ENCODE peak calls at places on chromosomes 5 and 9, in five cellular contexts. One of them, this sample, is unnamed.
A peak's percentile ranks its signal among the peaks of the same experiment; 100 is the strongest.

GRCh38 chr5:138981131-138981530 is 106.0 kb upstream of the LRRTM2 start:
- DNase-seq in HepG2: no peak
- DNase-seq in A549: no peak
- DNase-seq in upper lobe of left lung: no peak
- DNase-seq in transverse colon: no peak
- DNase-seq in this sample: no peak

GRCh38 chr5:152505442-152506042 is 100.5 kb upstream of the NMUR2 start:
- DNase-seq in A549: peak; percentile 63
- DNase-seq in upper lobe of left lung: peak; percentile 40
- DNase-seq in HepG2: peak; percentile 41
- DNase-seq in transverse colon: peak; percentile 57
- DNase-seq in this sample: no peak

GRCh38 chr5:73678807-73679206 is 52.8 kb downstream of the ARHGEF28 start:
- DNase-seq in upper lobe of left lung: no peak
- DNase-seq in A549: no peak
- DNase-seq in HepG2: no peak
- DNase-seq in transverse colon: no peak
- DNase-seq in this sample: no peak

GRCh38 chr9:35658144-35658893 is at the start of gene CCDC107:
- DNase-seq in upper lobe of left lung: peak; percentile 84
- DNase-seq in A549: peak; percentile 86
- DNase-seq in HepG2: peak; percentile 70
- DNase-seq in transverse colon: peak; percentile 88
- DNase-seq in this sample: peak; percentile 93

GRCh38 chr5:91166040-91166807 is 216.9 kb downstream of the ARRDC3 start:
- DNase-seq in upper lobe of left lung: no peak
- DNase-seq in HepG2: no peak
- DNase-seq in transverse colon: no peak
- DNase-seq in A549: no peak
- DNase-seq in this sample: no peak

GRCh38 chr9:21579209-21579608 is 97.1 kb upstream of the IFNE start:
- DNase-seq in A549: peak; percentile 63
- DNase-seq in upper lobe of left lung: no peak
- DNase-seq in HepG2: no peak
- DNase-seq in transverse colon: no peak
- DNase-seq in this sample: no peak

GRCh38 chr9:98288876-98289275 is 33.4 kb upstream of the TBC1D2 start:
- DNase-seq in upper lobe of left lung: no peak
- DNase-seq in A549: no peak
- DNase-seq in transverse colon: peak; percentile 52
- DNase-seq in HepG2: peak; percentile 10
- DNase-seq in this sample: no peak

GRCh38 chr5:110054240-110054639 is 364.5 kb downstream of the MAN2A1 start:
- DNase-seq in HepG2: peak; percentile 9
- DNase-seq in A549: peak; percentile 3
- DNase-seq in transverse colon: peak; percentile 27
- DNase-seq in upper lobe of left lung: peak; percentile 37
- DNase-seq in this sample: peak; percentile 66

GRCh38 chr9:21883642-21884041 is 81.2 kb downstream of the MTAP start:
- DNase-seq in HepG2: no peak
- DNase-seq in upper lobe of left lung: no peak
- DNase-seq in A549: no peak
- DNase-seq in transverse colon: no peak
- DNase-seq in this sample: no peak

GRCh38 chr5:114192108-114192507 is 169.8 kb upstream of the KCNN2 start:
- DNase-seq in transverse colon: no peak
- DNase-seq in upper lobe of left lung: no peak
- DNase-seq in HepG2: no peak
- DNase-seq in A549: no peak
- DNase-seq in this sample: no peak

GRCh38 chr5:103414598-103414997 is 148.0 kb downstream of the NUDT12 start:
- DNase-seq in HepG2: peak; percentile 16
- DNase-seq in transverse colon: no peak
- DNase-seq in upper lobe of left lung: no peak
- DNase-seq in A549: no peak
- DNase-seq in this sample: no peak

GRCh38 chr9:36146666-36147065 is 10.1 kb downstream of the GLIPR2 start:
- DNase-seq in upper lobe of left lung: no peak
- DNase-seq in HepG2: no peak
- DNase-seq in A549: no peak
- DNase-seq in transverse colon: no peak
- DNase-seq in this sample: no peak

GRCh38 chr5:178786424-178786823 is 56.0 kb upstream of the ZNF354A start:
- DNase-seq in upper lobe of left lung: no peak
- DNase-seq in HepG2: no peak
- DNase-seq in transverse colon: no peak
- DNase-seq in A549: no peak
- DNase-seq in this sample: peak; percentile 18
- H3K9me3 ChIP-seq in upper lobe of left lung: no peaks in the 10 kb centered on the region
- H3K9me3 ChIP-seq in HepG2: no peaks in the 10 kb centered on the region
- H3K9me3 ChIP-seq in transverse colon: no peaks in the 10 kb centered on the region
- H3K9me3 ChIP-seq in A549: peaks cover 35% of the 10 kb centered on the region
- H3K9me3 ChIP-seq in this sample: no peaks in the 10 kb centered on the region

DNA sequence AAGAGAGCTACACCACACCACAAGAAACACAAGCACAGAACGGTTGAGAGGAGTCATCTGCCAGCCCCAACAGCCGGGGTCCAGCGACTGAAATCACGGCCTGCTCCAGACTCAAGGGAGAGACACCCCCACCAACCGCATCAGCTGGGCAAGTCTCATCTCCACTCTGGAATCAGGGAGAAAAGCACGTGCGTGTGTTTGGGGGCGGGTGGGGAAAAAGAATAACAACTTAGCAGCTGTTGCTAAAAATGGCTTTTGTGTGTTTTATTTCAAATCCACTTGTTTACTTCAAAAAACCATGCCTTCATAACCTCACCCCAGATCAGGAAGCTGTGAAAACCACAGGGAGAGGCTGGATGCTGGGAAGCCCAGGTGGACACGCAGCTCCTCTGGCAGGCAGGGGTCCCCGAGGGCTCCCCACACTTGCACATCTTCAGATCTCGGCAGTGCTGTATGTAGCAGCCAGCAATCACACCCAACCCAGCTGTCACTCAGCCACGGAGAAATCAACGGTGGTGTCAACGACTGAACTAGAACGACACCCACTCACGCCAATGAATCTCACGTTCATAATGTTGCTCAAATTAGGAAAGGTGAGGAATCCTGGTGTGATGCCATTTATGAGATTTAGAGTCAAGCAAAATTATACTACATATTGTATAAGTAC is 19.0 kb downstream of the PNPLA7 start:
- DNase-seq in HepG2: no peak
- DNase-seq in upper lobe of left lung: no peak
- DNase-seq in A549: no peak
- DNase-seq in transverse colon: no peak
- DNase-seq in this sample: no peak
- H3K4me1 ChIP-seq in HepG2: peaks cover 13% of the 10 kb centered on the region
- H3K4me1 ChIP-seq in upper lobe of left lung: peaks cover 10% of the 10 kb centered on the region
- H3K4me1 ChIP-seq in A549: peaks cover 4% of the 10 kb centered on the region
- H3K4me1 ChIP-seq in transverse colon: peaks cover 5% of the 10 kb centered on the region
- H3K4me1 ChIP-seq in this sample: peaks cover 14% of the 10 kb centered on the region

GRCh38 chr5:169095410-169095772 is 205.5 kb downstream of the SLIT3 start:
- DNase-seq in A549: peak; percentile 14
- DNase-seq in transverse colon: no peak
- DNase-seq in HepG2: no peak
- DNase-seq in upper lobe of left lung: no peak
- DNase-seq in this sample: no peak

GRCh38 chr5:169094586-169095409 is 206.1 kb downstream of the SLIT3 start:
- DNase-seq in HepG2: no peak
- DNase-seq in A549: no peak
- DNase-seq in transverse colon: no peak
- DNase-seq in upper lobe of left lung: no peak
- DNase-seq in this sample: no peak

GRCh38 chr5:169097897-169098296 is 203.0 kb downstream of the SLIT3 start:
- DNase-seq in HepG2: no peak
- DNase-seq in upper lobe of left lung: no peak
- DNase-seq in transverse colon: no peak
- DNase-seq in A549: no peak
- DNase-seq in this sample: no peak

GRCh38 chr5:169097374-169097831 is 203.5 kb downstream of the SLIT3 start:
- DNase-seq in A549: no peak
- DNase-seq in transverse colon: no peak
- DNase-seq in upper lobe of left lung: no peak
- DNase-seq in HepG2: no peak
- DNase-seq in this sample: peak; percentile 66

DNA sequence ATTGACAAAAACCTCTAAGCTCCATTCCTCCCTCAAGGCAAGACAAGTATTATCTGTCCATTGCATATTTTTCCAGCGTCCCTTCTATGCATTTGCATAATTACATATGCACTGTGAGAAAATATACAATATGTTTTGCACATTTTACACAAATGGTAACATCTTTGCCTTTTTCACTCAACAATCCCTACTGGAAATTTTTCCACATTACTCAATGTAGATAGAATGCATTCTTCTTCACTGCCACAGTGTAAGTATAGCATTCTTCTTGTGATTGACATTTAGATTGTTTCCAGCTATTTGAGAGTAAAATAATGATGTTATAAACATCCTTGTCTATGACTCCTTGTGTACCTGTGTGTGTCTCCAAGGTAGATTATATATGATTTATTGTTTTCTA is 205.0 kb downstream of the SLIT3 start:
- DNase-seq in transverse colon: no peak
- DNase-seq in HepG2: no peak
- DNase-seq in upper lobe of left lung: no peak
- DNase-seq in A549: no peak
- DNase-seq in this sample: no peak
- TF ChIP-seq EP300 in transverse colon: no peak
- TF ChIP-seq EP300 in HepG2: no peak
- TF ChIP-seq EP300 in upper lobe of left lung: no peak
- TF ChIP-seq EP300 in A549: no peak
- TF ChIP-seq EP300 in this sample: no peak

GRCh38 chr9:96725576-96725975 is 52.3 kb downstream of the ZNF510 start:
- DNase-seq in A549: no peak
- DNase-seq in upper lobe of left lung: no peak
- DNase-seq in HepG2: no peak
- DNase-seq in transverse colon: no peak
- DNase-seq in this sample: no peak
- H3K9me3 ChIP-seq in A549: peaks cover 23% of the 10 kb centered on the region
- H3K9me3 ChIP-seq in upper lobe of left lung: no peaks in the 10 kb centered on the region
- H3K9me3 ChIP-seq in HepG2: no peaks in the 10 kb centered on the region
- H3K9me3 ChIP-seq in transverse colon: no peaks in the 10 kb centered on the region
- H3K9me3 ChIP-seq in this sample: no peaks in the 10 kb centered on the region

DNA sequence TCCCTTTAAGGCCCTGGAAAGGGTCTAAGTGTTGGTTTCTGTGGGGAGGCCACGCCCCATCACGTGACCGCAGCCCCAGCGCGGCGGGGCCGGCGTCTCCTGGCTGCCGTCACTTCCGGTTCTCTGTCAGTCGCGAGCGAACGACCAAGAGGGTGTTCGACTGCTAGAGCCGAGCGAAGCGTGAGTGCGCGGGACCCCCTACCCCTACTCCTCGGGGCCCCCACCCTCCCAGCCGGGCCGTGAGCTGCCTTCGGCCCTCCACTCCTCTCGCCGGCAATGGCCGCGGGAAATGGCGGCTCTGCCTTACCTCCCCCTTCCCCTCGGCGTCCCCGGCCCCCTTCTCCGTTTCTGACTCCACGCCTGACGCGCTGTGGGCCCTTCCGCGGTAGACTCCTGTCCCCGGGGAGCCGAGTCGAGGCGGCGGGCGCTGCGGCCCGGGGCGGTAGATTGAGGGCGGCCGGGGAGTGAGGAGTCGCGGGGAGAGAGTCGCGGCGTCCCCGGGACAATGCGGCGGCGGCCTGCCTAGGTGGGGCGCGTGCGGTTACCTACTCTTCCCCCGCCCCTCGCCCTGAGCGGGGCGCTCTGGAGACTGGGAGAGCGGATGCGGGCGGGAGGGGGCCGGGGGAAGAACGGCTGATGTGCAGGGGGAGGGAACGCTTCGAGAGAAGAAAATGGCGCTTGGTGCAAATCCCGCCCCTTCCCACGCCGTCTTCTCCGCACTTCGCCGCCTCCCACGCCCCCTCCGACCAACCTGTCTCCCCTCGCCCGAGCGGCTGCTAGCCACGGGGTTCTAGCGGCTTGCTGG is at the start of gene SUB1:
- DNase-seq in upper lobe of left lung: peak; percentile 97
- DNase-seq in A549: peak; percentile 92
- DNase-seq in HepG2: peak; percentile 87
- DNase-seq in transverse colon: peak; percentile 95
- DNase-seq in this sample: peak; percentile 97
- H3K4me1 ChIP-seq in upper lobe of left lung: peaks cover 31% of the 10 kb centered on the region
- H3K4me1 ChIP-seq in A549: peaks cover 24% of the 10 kb centered on the region
- H3K4me1 ChIP-seq in HepG2: peaks cover 68% of the 10 kb centered on the region
- H3K4me1 ChIP-seq in transverse colon: peaks cover 9% of the 10 kb centered on the region
- H3K4me1 ChIP-seq in this sample: peaks cover 13% of the 10 kb centered on the region

GRCh38 chr9:74979844-74980243 is 27.1 kb upstream of the C9orf40 start:
- DNase-seq in A549: no peak
- DNase-seq in transverse colon: no peak
- DNase-seq in HepG2: no peak
- DNase-seq in upper lobe of left lung: no peak
- DNase-seq in this sample: no peak

GRCh38 chr9:74973714-74974113 is 21.0 kb upstream of the C9orf40 start:
- DNase-seq in transverse colon: no peak
- DNase-seq in upper lobe of left lung: no peak
- DNase-seq in HepG2: no peak
- DNase-seq in A549: no peak
- DNase-seq in this sample: no peak

GRCh38 chr9:74975538-74975937 is 22.8 kb upstream of the C9orf40 start:
- DNase-seq in upper lobe of left lung: no peak
- DNase-seq in A549: no peak
- DNase-seq in HepG2: no peak
- DNase-seq in transverse colon: no peak
- DNase-seq in this sample: no peak

GRCh38 chr9:74974558-74974957 is 21.8 kb upstream of the C9orf40 start:
- DNase-seq in transverse colon: no peak
- DNase-seq in A549: no peak
- DNase-seq in HepG2: no peak
- DNase-seq in upper lobe of left lung: no peak
- DNase-seq in this sample: no peak
- TF ChIP-seq EP300 in transverse colon: no peak
- TF ChIP-seq EP300 in A549: no peak
- TF ChIP-seq EP300 in HepG2: no peak
- TF ChIP-seq EP300 in upper lobe of left lung: no peak
- TF ChIP-seq EP300 in this sample: no peak

GRCh38 chr5:141223112-141223783 is at the start of gene PCDHB14:
- DNase-seq in A549: peak; percentile 36
- DNase-seq in upper lobe of left lung: no peak
- DNase-seq in transverse colon: no peak
- DNase-seq in HepG2: peak; percentile 45
- DNase-seq in this sample: no peak
- H3K9me3 ChIP-seq in A549: peaks cover 30% of the 10 kb centered on the region
- H3K9me3 ChIP-seq in upper lobe of left lung: peaks cover 71% of the 10 kb centered on the region
- H3K9me3 ChIP-seq in transverse colon: peaks cover 44% of the 10 kb centered on the region
- H3K9me3 ChIP-seq in HepG2: no peaks in the 10 kb centered on the region
- H3K9me3 ChIP-seq in this sample: peaks cover 58% of the 10 kb centered on the region

DNA sequence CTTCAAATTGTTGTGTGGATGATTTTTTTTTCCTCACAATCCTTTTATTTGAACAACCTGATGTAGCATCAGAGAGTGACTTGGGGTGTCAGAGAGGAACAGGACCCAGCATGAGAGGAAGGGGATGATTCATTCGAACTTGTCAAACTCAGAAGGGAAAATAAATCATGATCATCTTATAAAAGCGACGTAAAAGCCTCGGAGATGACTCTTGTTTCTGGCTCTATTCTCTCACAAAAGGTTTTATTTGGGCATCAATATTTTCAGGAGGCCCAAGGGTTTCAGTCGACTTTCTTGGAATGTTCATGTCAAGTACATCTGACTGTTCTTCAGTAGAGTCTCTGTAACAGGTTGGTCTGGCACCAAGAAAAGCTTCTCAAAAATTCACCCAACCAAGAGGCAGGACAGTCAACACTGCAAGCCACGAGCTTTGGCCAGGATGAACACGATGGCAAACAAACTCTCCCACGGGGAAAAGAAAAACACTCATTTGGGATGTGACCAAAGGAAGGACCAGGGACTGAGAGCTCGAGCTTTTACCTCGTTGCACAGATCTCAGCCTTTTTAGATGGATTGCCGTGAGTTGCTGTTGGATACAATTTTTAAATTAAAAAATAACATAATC is 55.1 kb downstream of the ANKH start:
- DNase-seq in transverse colon: no peak
- DNase-seq in A549: no peak
- DNase-seq in upper lobe of left lung: no peak
- DNase-seq in HepG2: no peak
- DNase-seq in this sample: no peak
- H3K4me1 ChIP-seq in transverse colon: no peaks in the 10 kb centered on the region
- H3K4me1 ChIP-seq in A549: no peaks in the 10 kb centered on the region
- H3K4me1 ChIP-seq in upper lobe of left lung: no peaks in the 10 kb centered on the region
- H3K4me1 ChIP-seq in HepG2: peaks cover 12% of the 10 kb centered on the region
- H3K4me1 ChIP-seq in this sample: no peaks in the 10 kb centered on the region

This sample was measured in sigmoid colon.